ENCODE peak calls at places on chromosome 12, in eight cellular contexts. T, M, Z, C, F, J, Q and V are unnamed samples.

GRCh38 chr12:71780207-71780822 is 25.7 kb downstream of the RAB21 start:
- DNase-seq in T (peak; percentile 20), M (peak; percentile 60), Z (peak; percentile 63), C (peak; percentile 13), F (peak; percentile 50), J (peak; percentile 29), Q (peak; percentile 47), V (peak; percentile 43)

GRCh38 chr12:100356646-100357223 is at the start of gene SLC17A8:
- DNase-seq in T (no peak), M (no peak), Z (no peak), C (peak; percentile 63), F (no peak), J (no peak), Q (peak; percentile 41), V (no peak)

GRCh38 chr12:22729431-22729830 is 104.5 kb downstream of the ETNK1 start:
- DNase-seq in T (no peak), M (no peak), Z (no peak), C (no peak), F (no peak), J (no peak), Q (no peak), V (no peak)

GRCh38 chr12:123062682-123063426 is 82.4 kb downstream of the ARL6IP4 start:
- DNase-seq in T (peak; percentile 88), M (peak; percentile 63), Z (peak; percentile 63), C (no peak), F (peak; percentile 69), J (peak; percentile 73), Q (no peak), V (peak; percentile 77)

GRCh38 chr12:54993181-54993835 is 8.7 kb upstream of the TESPA1 start:
- DNase-seq in T (peak; percentile 17), M (peak; percentile 72), Z (peak; percentile 73), C (peak; percentile 53), F (peak; percentile 60), J (no peak), Q (peak; percentile 81), V (peak; percentile 62)

GRCh38 chr12:11812558-11813421 is 163.3 kb downstream of the ETV6 start:
- DNase-seq in T (no peak), M (peak; percentile 39), Z (peak; percentile 21), C (peak; percentile 44), F (peak; percentile 27), J (peak; percentile 57), Q (peak; percentile 33), V (peak; percentile 31)

GRCh38 chr12:109301643-109302176 is 7.4 kb downstream of the FOXN4 start:
- DNase-seq in T (no peak), M (no peak), Z (no peak), C (no peak), F (no peak), J (no peak), Q (no peak), V (no peak)

GRCh38 chr12:112121780-112122565 is 3.4 kb upstream of the TRAFD1 start:
- DNase-seq in T (peak; percentile 68), M (peak; percentile 94), Z (peak; percentile 91), C (no peak), F (peak; percentile 88), J (peak; percentile 86), Q (peak; percentile 30), V (peak; percentile 89)

GRCh38 chr12:65113621-65114035 is 7.5 kb downstream of the WIF1 start:
- DNase-seq in T (no peak), M (no peak), Z (no peak), C (no peak), F (no peak), J (no peak), Q (no peak), V (peak; percentile 13)

GRCh38 chr12:10033783-10034381 is 3.4 kb downstream of the CLEC9A start:
- DNase-seq in T (no peak), M (no peak), Z (peak; percentile 9), C (no peak), F (peak; percentile 18), J (no peak), Q (no peak), V (peak; percentile 25)

GRCh38 chr12:107783406-107784376 is 9.2 kb downstream of the ASCL4 start:
- DNase-seq in T (no peak), M (no peak), Z (no peak), C (no peak), F (no peak), J (no peak), Q (no peak), V (no peak)

GRCh38 chr12:120439646-120440247 is 1.8 kb downstream of the COX6A1 start:
- DNase-seq in T (peak; percentile 36), M (peak; percentile 65), Z (peak; percentile 53), C (peak; percentile 76), F (peak; percentile 54), J (no peak), Q (peak; percentile 75), V (peak; percentile 40)
- TF ChIP-seq CTCF in T (peak; percentile 72), M (peak; percentile 62), Z (peak; percentile 50), C (peak; percentile 64), F (peak; percentile 56), J (peak; percentile 50), Q (peak; percentile 46), V (peak; percentile 51)

GRCh38 chr12:115697341-115697740 is 580.2 kb downstream of the MED13L start:
- DNase-seq in T (no peak), M (no peak), Z (no peak), C (no peak), F (no peak), J (no peak), Q (no peak), V (no peak)

GRCh38 chr12:115698257-115698656 is 579.2 kb downstream of the MED13L start:
- DNase-seq in T (no peak), M (no peak), Z (no peak), C (no peak), F (no peak), J (no peak), Q (no peak), V (no peak)

DNA sequence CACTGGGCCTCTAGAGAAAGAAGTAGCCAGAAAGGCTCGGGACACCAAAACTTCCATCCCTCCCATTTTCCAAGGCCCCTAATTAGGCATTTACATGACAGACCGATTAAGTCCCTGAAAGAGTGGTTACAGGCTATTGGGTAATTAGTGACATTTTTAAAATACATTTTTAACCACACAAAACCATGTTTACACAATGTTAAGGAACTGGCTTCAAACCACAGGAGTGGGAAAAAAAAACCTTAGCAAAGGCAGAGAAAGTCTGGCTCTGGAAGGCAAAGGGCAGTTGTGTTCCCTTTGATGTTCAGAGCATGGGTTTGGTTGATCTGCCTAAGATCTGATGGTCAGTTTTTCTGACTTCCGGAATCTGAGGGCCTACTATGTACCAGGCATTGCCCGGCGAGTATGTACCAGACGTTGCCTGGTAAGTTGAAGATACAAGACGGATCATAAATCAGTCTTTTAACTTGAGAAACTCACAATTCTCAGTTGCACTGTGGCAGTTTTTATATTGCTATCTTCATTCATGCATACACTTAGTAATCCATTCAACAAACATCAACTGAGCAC is 576.5 kb downstream of the MED13L start:
- DNase-seq in T (no peak), M (no peak), Z (no peak), C (no peak), F (no peak), J (no peak), Q (no peak), V (peak; percentile 39)
- TF ChIP-seq CTCF in T (no peak), M (no peak), Z (no peak), C (no peak), F (no peak), J (no peak), Q (no peak), V (no peak)

GRCh38 chr12:3882896-3883564 is 9.8 kb upstream of the PARP11 start:
- DNase-seq in T (no peak), M (peak; percentile 31), Z (peak; percentile 22), C (no peak), F (peak; percentile 19), J (no peak), Q (peak; percentile 44), V (no peak)
- TF ChIP-seq CTCF in T (peak; percentile 18), M (peak; percentile 34), Z (peak; percentile 35), C (no peak), F (peak; percentile 27), J (no peak), Q (peak; percentile 40), V (peak; percentile 36)

DNA sequence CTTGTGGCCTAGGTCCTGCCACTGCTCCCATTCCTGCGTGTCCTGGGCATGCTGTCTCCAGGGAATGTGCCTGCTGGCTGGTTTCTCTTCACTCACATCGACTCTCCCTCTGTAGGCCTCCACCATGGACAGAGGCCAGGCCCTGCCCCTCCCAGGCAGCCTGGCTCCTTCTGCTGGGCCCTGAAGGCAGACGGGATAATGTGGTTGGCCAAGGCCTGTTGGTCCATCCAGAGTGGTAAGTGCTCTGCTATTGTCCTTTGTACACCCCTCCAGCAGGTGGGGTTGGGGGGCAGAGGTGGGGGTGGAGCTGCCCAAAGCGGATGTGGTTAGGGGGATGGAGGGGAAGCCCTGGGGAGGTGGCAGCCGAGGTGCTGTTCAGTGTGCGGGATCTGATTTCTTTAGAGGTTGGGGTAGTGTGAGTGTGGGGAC is 9.5 kb upstream of the NR4A1 start:
- DNase-seq in T (no peak), M (peak; percentile 78), Z (peak; percentile 70), C (no peak), F (peak; percentile 44), J (peak; percentile 86), Q (peak; percentile 70), V (peak; percentile 70)
- TF ChIP-seq CTCF in T (no peak), M (no peak), Z (peak; percentile 9), C (no peak), F (no peak), J (no peak), Q (no peak), V (no peak)